ENCODE peak calls at places on chromosomes 3 and 15, in four cellular contexts. Y, Z, Q and F are unnamed samples.

GRCh38 chr3:119276657-119277056 is 17.5 kb upstream of the ARHGAP31 start:
- DNase-seq in Y (no peak), Z (no peak), Q (no peak), F (no peak)

GRCh38 chr3:44090036-44090435 is 151.7 kb upstream of the TOPAZ1 start:
- DNase-seq in Z (no peak), Q (no peak), Y (no peak), F (no peak)

GRCh38 chr3:468172-468571 is 271.6 kb downstream of the CHL1 start:
- DNase-seq in Q (peak), Z (no peak), Y (no peak), F (no peak)

GRCh38 chr3:18758047-18758704 is 333.0 kb upstream of the SATB1 start:
- DNase-seq in Z (no peak), Y (peak), Q (peak), F (no peak)

GRCh38 chr3:107619549-107619948 is 96.8 kb downstream of the BBX start:
- DNase-seq in Y (no peak), Z (no peak), Q (no peak), F (no peak)

GRCh38 chr3:16842710-16843270 is 42.0 kb upstream of the PLCL2 start:
- DNase-seq in Q (no peak), Z (no peak), Y (no peak), F (no peak)

GRCh38 chr3:53109190-53109589 is 21.0 kb downstream of the RFT1 start:
- DNase-seq in Q (no peak), Z (no peak), Y (no peak), F (no peak)

GRCh38 chr3:194089357-194090177 is 46.4 kb upstream of the HES1 start:
- DNase-seq in Z (no peak), Q (peak), Y (peak), F (peak)

GRCh38 chr15:99431661-99432091 is 134.1 kb upstream of the MEF2A start:
- DNase-seq in Y (no peak), Z (no peak), Q (no peak), F (no peak)

GRCh38 chr3:179486806-179487205 is 35.5 kb upstream of the GNB4 start:
- DNase-seq in Z (no peak), Q (no peak), Y (no peak), F (no peak)

GRCh38 chr15:98727115-98728040 is 79.0 kb downstream of the IGF1R start:
- DNase-seq in Y (peak), Z (no peak), Q (peak), F (no peak)

GRCh38 chr15:43118829-43119228 is 13.0 kb upstream of the UBR1 start:
- DNase-seq in Y (no peak), Q (no peak), Z (no peak), F (no peak)

GRCh38 chr3:170278632-170279031 is 56.4 kb downstream of the PRKCI start:
- DNase-seq in Q (no peak), Z (no peak), Y (no peak), F (no peak)

GRCh38 chr15:58472821-58473581 is 41.2 kb downstream of the LIPC start:
- DNase-seq in Z (no peak), Y (no peak), Q (no peak), F (no peak)

GRCh38 chr3:15229262-15229661 is 23.2 kb downstream of the CAPN7 start:
- DNase-seq in Q (no peak), Z (no peak), Y (no peak), F (no peak)

GRCh38 chr3:161096771-161097367 is 8.3 kb downstream of the B3GALNT1 start:
- DNase-seq in Z (no peak), Y (peak), Q (no peak), F (no peak)

GRCh38 chr3:126081618-126082333 is 2.1 kb downstream of the SLC41A3 start:
- DNase-seq in Q (peak), Y (no peak), Z (no peak), F (no peak)

GRCh38 chr15:51192560-51193280 is 98.0 kb upstream of the TNFAIP8L3 start:
- DNase-seq in Z (peak), Y (peak), Q (peak), F (peak)

GRCh38 chr3:67484085-67484484 is 170.3 kb downstream of the SUCLG2 start:
- DNase-seq in Q (no peak), Y (no peak), Z (no peak), F (no peak)

GRCh38 chr3:100005670-100006393 is 108.5 kb downstream of the FILIP1L start:
- DNase-seq in Q (no peak), Y (no peak), Z (no peak), F (no peak)

GRCh38 chr3:185552358-185552877 is at the start of gene LIPH:
- DNase-seq in Z (no peak), Y (no peak), Q (peak), F (no peak)

GRCh38 chr3:175911937-175912336 is 1052.8 kb downstream of the NAALADL2 start:
- DNase-seq in Q (no peak), Z (no peak), Y (no peak), F (no peak)

GRCh38 chr3:136708339-136708985 is 43.7 kb downstream of the STAG1 start:
- DNase-seq in Q (no peak), Z (no peak), Y (no peak), F (no peak)

GRCh38 chr15:64645995-64646394 is 129.4 kb downstream of the RBPMS2 start:
- DNase-seq in Z (no peak), Y (no peak), Q (no peak), F (no peak)

GRCh38 chr15:98760112-98760826 is 111.9 kb downstream of the IGF1R start:
- DNase-seq in Y (no peak), Z (no peak), Q (no peak), F (no peak)

GRCh38 chr15:89526181-89526580 is 29.8 kb upstream of the RHCG start:
- DNase-seq in Z (no peak), Y (no peak), Q (no peak), F (no peak)

GRCh38 chr3:9542182-9542581 is 11.4 kb downstream of the LHFPL4 start:
- DNase-seq in Q (no peak), Y (no peak), Z (no peak), F (no peak)

GRCh38 chr3:32699429-32699828 is 14.4 kb downstream of the CNOT10 start:
- DNase-seq in Z (no peak), Q (no peak), Y (no peak), F (no peak)

GRCh38 chr3:175346573-175347356 is 487.6 kb downstream of the NAALADL2 start:
- DNase-seq in Q (no peak), Z (no peak), Y (no peak), F (no peak)

GRCh38 chr15:85689729-85690128 is 105.0 kb downstream of the KLHL25 start:
- DNase-seq in Q (no peak), Y (peak), Z (peak), F (no peak)

GRCh38 chr15:29129903-29130302 is 139.7 kb downstream of the NSMCE3 start:
- DNase-seq in Q (no peak), Y (no peak), Z (no peak), F (no peak)